ENCODE peak calls at places on chromosomes 1 and 21, in five cellular contexts. U, T, J, B and Z are unnamed samples.

GRCh38 chr1:46612937-46613660 is 3.5 kb downstream of the MOB3C start:
- DNase-seq in U (peak; percentile 60), T (peak; percentile 16), J (no peak), B (no peak), Z (no peak)

GRCh38 chr1:147504801-147505303 is 36.4 kb upstream of the BCL9 start:
- DNase-seq in U (peak; percentile 95), T (peak; percentile 63), J (peak; percentile 50), B (no peak), Z (peak; percentile 15)

GRCh38 chr1:110017792-110018191 is 16.6 kb upstream of the STRIP1 start:
- DNase-seq in U (no peak), T (no peak), J (no peak), B (no peak), Z (no peak)

GRCh38 chr1:231214918-231215675 is 25.9 kb upstream of the GNPAT start:
- DNase-seq in U (no peak), T (no peak), J (no peak), B (peak; percentile 17), Z (no peak)

GRCh38 chr1:60118119-60118518 is 44.5 kb upstream of the C1orf87 start:
- DNase-seq in U (no peak), T (no peak), J (no peak), B (no peak), Z (no peak)

GRCh38 chr1:95384570-95384969 is 150.6 kb downstream of the RWDD3 start:
- DNase-seq in U (peak; percentile 83), T (peak; percentile 91), J (peak; percentile 17), B (peak; percentile 48), Z (peak; percentile 1)

GRCh38 chr1:202958544-202959275 is 598 bp upstream of the ADIPOR1 start:
- DNase-seq in U (peak; percentile 32), T (no peak), J (no peak), B (peak; percentile 16), Z (no peak)

GRCh38 chr1:230158422-230159291 is 91.6 kb downstream of the GALNT2 start:
- DNase-seq in U (no peak), T (no peak), J (no peak), B (no peak), Z (no peak)

GRCh38 chr1:11581455-11581854 is 72.8 kb downstream of the FBXO2 start:
- DNase-seq in U (peak; percentile 37), T (no peak), J (no peak), B (no peak), Z (no peak)

GRCh38 chr1:35623832-35624231 is 17.5 kb downstream of the PSMB2 start:
- DNase-seq in U (no peak), T (no peak), J (no peak), B (no peak), Z (no peak)

GRCh38 chr1:58649555-58649954 is 50.3 kb downstream of the MYSM1 start:
- DNase-seq in U (no peak), T (no peak), J (no peak), B (no peak), Z (no peak)

GRCh38 chr1:912740-913301 is 10.9 kb upstream of the SAMD11 start:
- DNase-seq in U (peak; percentile 83), T (no peak), J (no peak), B (no peak), Z (no peak)

GRCh38 chr1:232844791-232845190 is 39.6 kb downstream of the MAP10 start:
- DNase-seq in U (no peak), T (no peak), J (no peak), B (peak; percentile 23), Z (peak; percentile 76)

GRCh38 chr1:63813829-63814277 is 40.0 kb downstream of the ROR1 start:
- DNase-seq in U (no peak), T (no peak), J (no peak), B (no peak), Z (peak; percentile 70)

GRCh38 chr1:89310505-89310904 is 37.8 kb upstream of the GBP5 start:
- DNase-seq in U (no peak), T (no peak), J (no peak), B (peak; percentile 49), Z (peak; percentile 5)

GRCh38 chr1:232407120-232407519 is 222.8 kb downstream of the SIPA1L2 start:
- DNase-seq in U (no peak), T (no peak), J (no peak), B (no peak), Z (no peak)

GRCh38 chr1:111190931-111191451 is 9.5 kb downstream of the DENND2D start:
- DNase-seq in U (no peak), T (no peak), J (no peak), B (peak; percentile 2), Z (peak; percentile 61)

GRCh38 chr1:61343623-61344257 is 261.4 kb downstream of the NFIA start:
- DNase-seq in U (no peak), T (no peak), J (no peak), B (no peak), Z (no peak)

GRCh38 chr1:232950919-232951579 is 638 bp downstream of the NTPCR start:
- DNase-seq in U (peak; percentile 34), T (peak; percentile 15), J (peak; percentile 6), B (peak; percentile 52), Z (peak; percentile 17)

GRCh38 chr21:42097860-42098259 is 26.7 kb downstream of the UMODL1 start:
- DNase-seq in U (no peak), T (no peak), J (peak; percentile 69), B (no peak), Z (peak; percentile 99)

GRCh38 chr1:31843506-31843905 is 27.7 kb upstream of the SPOCD1 start:
- DNase-seq in U (peak; percentile 19), T (no peak), J (peak; percentile 9), B (no peak), Z (peak; percentile 80)

GRCh38 chr1:220824031-220824989 is 37.6 kb downstream of the MTARC1 start:
- DNase-seq in U (peak; percentile 20), T (no peak), J (no peak), B (no peak), Z (peak; percentile 27)

GRCh38 chr1:9840176-9840575 is 16.4 kb upstream of the CLSTN1 start:
- DNase-seq in U (no peak), T (no peak), J (no peak), B (no peak), Z (no peak)

GRCh38 chr1:196494766-196495165 is 113.5 kb downstream of the KCNT2 start:
- DNase-seq in U (no peak), T (no peak), J (no peak), B (no peak), Z (no peak)

GRCh38 chr1:66395202-66396061 is 138.5 kb upstream of the SGIP1 start:
- DNase-seq in U (no peak), T (no peak), J (no peak), B (peak; percentile 70), Z (peak; percentile 61)

GRCh38 chr1:198072177-198072576 is 84.6 kb upstream of the NEK7 start:
- DNase-seq in U (peak; percentile 30), T (no peak), J (no peak), B (no peak), Z (no peak)

GRCh38 chr1:112060266-112060665 is 70.8 kb upstream of the KCND3 start:
- DNase-seq in U (no peak), T (no peak), J (no peak), B (peak; percentile 2), Z (no peak)

GRCh38 chr1:154819628-154820590 is 50.2 kb downstream of the KCNN3 start:
- DNase-seq in U (peak; percentile 72), T (peak; percentile 29), J (peak; percentile 11), B (peak; percentile 43), Z (no peak)

GRCh38 chr1:14759843-14760242 is 161.4 kb downstream of the KAZN start:
- DNase-seq in U (no peak), T (no peak), J (no peak), B (no peak), Z (no peak)

GRCh38 chr1:188652678-188653077 is 1823.9 kb downstream of the PLA2G4A start:
- DNase-seq in U (no peak), T (no peak), J (no peak), B (no peak), Z (peak; percentile 86)

DNA sequence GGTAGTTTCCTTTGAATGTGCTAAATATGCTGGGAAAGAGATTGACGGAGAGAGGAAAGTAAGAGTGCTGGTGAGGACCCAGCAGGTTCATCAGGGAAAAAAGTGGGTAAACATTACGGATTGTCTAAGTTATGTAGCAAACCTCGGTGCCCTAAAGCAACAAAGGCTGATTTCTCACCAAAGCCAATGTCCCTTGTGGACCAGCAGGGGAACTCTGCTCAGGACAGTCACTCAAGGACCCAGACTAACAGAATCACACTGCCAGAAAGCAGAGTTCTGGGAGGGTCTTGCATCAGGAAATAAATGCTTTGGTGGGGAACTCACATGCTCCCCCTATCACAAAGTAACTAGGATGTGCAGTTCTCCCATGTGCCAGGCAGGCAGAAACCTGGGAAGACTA is 1.7 kb upstream of the IKBKE start:
- DNase-seq in U (no peak), T (no peak), J (no peak), B (peak; percentile 22), Z (no peak)
- TF ChIP-seq CTCF in U (no peak), T (no peak), J (no peak), B (no peak), Z (no peak)

GRCh38 chr1:84674021-84674420 is 16.2 kb downstream of the SSX2IP start:
- DNase-seq in U (peak; percentile 47), T (no peak), J (no peak), B (no peak), Z (no peak)

GRCh38 chr1:84672080-84672735 is 18.1 kb downstream of the SSX2IP start:
- DNase-seq in U (no peak), T (no peak), J (no peak), B (no peak), Z (no peak)

GRCh38 chr1:84665703-84666317 is 24.5 kb downstream of the SSX2IP start:
- DNase-seq in U (no peak), T (no peak), J (no peak), B (no peak), Z (peak; percentile 60)

GRCh38 chr1:84669831-84670230 is 20.4 kb downstream of the SSX2IP start:
- DNase-seq in U (no peak), T (no peak), J (no peak), B (no peak), Z (no peak)

DNA sequence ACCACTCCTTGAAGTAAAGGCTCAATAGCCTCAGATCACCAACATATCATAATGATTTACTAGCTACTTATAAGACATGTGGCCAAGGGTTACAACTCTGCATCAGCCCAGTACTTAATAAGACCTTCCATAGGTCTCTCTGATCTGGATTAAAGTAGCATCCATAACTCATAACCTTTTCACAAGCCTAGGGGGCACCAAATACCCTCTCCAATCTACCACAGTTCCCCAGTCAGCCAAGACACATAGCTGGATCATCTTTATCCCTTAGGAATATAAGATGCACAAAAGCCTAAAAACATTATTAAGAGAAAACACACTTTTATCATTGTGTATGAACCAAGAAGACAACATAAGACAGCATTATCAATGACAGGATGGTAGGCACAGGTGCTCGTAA is 22.1 kb downstream of the SSX2IP start:
- DNase-seq in U (peak; percentile 50), T (no peak), J (no peak), B (peak; percentile 6), Z (no peak)
- TF ChIP-seq CTCF in U (peak; percentile 65), T (no peak), J (no peak), B (peak; percentile 9), Z (peak; percentile 14)

GRCh38 chr1:101357444-101357986 is 120.7 kb downstream of the S1PR1 start:
- DNase-seq in U (peak; percentile 82), T (peak; percentile 64), J (peak; percentile 55), B (peak; percentile 91), Z (peak; percentile 80)
- TF ChIP-seq CTCF in U (peak; percentile 98), T (peak; percentile 84), J (peak; percentile 97), B (peak; percentile 78), Z (peak; percentile 79)

DNA sequence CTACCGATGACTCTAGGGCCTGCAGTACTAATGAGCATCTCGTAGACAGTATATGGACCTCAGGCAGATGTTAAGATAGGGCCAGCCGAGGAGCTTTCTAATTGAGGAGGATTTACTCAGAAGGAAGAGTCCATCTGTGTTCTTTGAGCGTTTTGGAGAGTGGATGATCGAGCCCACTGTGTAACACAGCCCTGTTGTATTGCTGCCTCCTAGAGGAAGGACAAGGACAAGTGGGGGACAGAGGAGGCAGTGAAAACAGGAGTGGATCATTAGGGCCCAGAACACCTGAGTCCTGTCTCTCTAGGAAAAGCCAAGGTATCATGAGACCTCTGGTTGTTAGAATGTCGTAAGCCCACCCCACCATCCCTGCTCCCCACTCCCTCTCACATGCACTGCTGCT is 62.9 kb downstream of the TBX19 start:
- DNase-seq in U (peak; percentile 16), T (no peak), J (no peak), B (no peak), Z (no peak)
- TF ChIP-seq CTCF in U (peak; percentile 27), T (no peak), J (no peak), B (no peak), Z (no peak)